ENCODE peak calls at places on chromosomes 1 and 21, in seven cellular contexts. E is GM10248, Y is astrocyte, U is heart left ventricle, S is cardiac fibroblast, L is cardiac muscle cell, C is neural crest cell. J is an unnamed sample.

GRCh38 chr21:45528981-45529784 is 13.1 kb downstream of the SLC19A1 start:
- DNase-seq in E (no peak), Y (no peak), U (no peak), S (no peak), L (no peak), C (no peak), J (peak)

GRCh38 chr1:18719786-18720436 is 89.3 kb downstream of the PAX7 start:
- DNase-seq in E (no peak), Y (no peak), U (no peak), S (no peak), L (no peak), C (no peak), J (no peak)

GRCh38 chr1:198153103-198153502 is 3.7 kb upstream of the NEK7 start:
- DNase-seq in E (no peak), Y (peak), U (peak), S (peak), L (peak), C (no peak), J (no peak)

GRCh38 chr1:169680377-169681019 is 30.9 kb downstream of the SELL start:
- DNase-seq in E (peak), Y (no peak), U (no peak), S (no peak), L (no peak), C (no peak), J (no peak)

GRCh38 chr1:103108525-103109150 is 316 bp upstream of the COL11A1 start:
- DNase-seq in E (no peak), Y (peak), U (peak), S (no peak), L (peak), C (peak), J (no peak)

GRCh38 chr1:111471012-111471411 is 2.8 kb upstream of the C1orf162 start:
- DNase-seq in E (no peak), Y (no peak), U (peak), S (no peak), L (no peak), C (no peak), J (peak)

GRCh38 chr1:202088216-202088615 is 34.5 kb upstream of the GPR37L1 start:
- DNase-seq in E (no peak), Y (no peak), U (no peak), S (no peak), L (no peak), C (no peak), J (no peak)

GRCh38 chr21:44517175-44517899 is 22.7 kb downstream of the KRTAP10-1 start:
- DNase-seq in E (no peak), Y (no peak), U (no peak), S (peak), L (no peak), C (no peak), J (no peak)

GRCh38 chr1:165903672-165904071 is 76.3 kb downstream of the UCK2 start:
- DNase-seq in E (no peak), Y (peak), U (no peak), S (peak), L (peak), C (no peak), J (no peak)

GRCh38 chr1:187474266-187474665 is 645.5 kb downstream of the PLA2G4A start:
- DNase-seq in E (no peak), Y (peak), U (no peak), S (peak), L (peak), C (no peak), J (no peak)

GRCh38 chr1:235075121-235075954 is 53.3 kb downstream of the TOMM20 start:
- DNase-seq in E (peak), Y (peak), U (peak), S (peak), L (peak), C (no peak), J (peak)

GRCh38 chr1:59686170-59686569 is 128.6 kb upstream of the HOOK1 start:
- DNase-seq in E (no peak), Y (no peak), U (no peak), S (no peak), L (no peak), C (no peak), J (no peak)

GRCh38 chr1:154568165-154568815 is 712 bp downstream of the CHRNB2 start:
- DNase-seq in E (no peak), Y (no peak), U (no peak), S (no peak), L (no peak), C (no peak), J (no peak)

GRCh38 chr1:197614916-197615692 is 160.2 kb downstream of the DENND1B start:
- DNase-seq in E (no peak), Y (peak), U (no peak), S (peak), L (peak), C (peak), J (no peak)

GRCh38 chr1:206926286-206926685 is 4.5 kb upstream of the FCMR start:
- DNase-seq in E (no peak), Y (no peak), U (no peak), S (no peak), L (no peak), C (no peak), J (no peak)

GRCh38 chr21:27225142-27225541 is 258.3 kb upstream of the ADAMTS5 start:
- DNase-seq in E (no peak), Y (no peak), U (no peak), S (peak), L (no peak), C (no peak), J (no peak)

GRCh38 chr1:70922196-70922595 is 125.4 kb downstream of the PTGER3 start:
- DNase-seq in E (no peak), Y (no peak), U (no peak), S (no peak), L (no peak), C (no peak), J (no peak)

GRCh38 chr1:170285027-170285426 is 139.3 kb downstream of the NTMT2 start:
- DNase-seq in E (no peak), Y (no peak), U (no peak), S (no peak), L (no peak), C (no peak), J (no peak)

GRCh38 chr1:232891116-232891515 is 59.3 kb upstream of the NTPCR start:
- DNase-seq in E (no peak), Y (peak), U (no peak), S (peak), L (peak), C (no peak), J (no peak)

GRCh38 chr1:156140879-156141707 is 12.3 kb upstream of the SEMA4A start:
- DNase-seq in E (no peak), Y (no peak), U (no peak), S (no peak), L (no peak), C (peak), J (no peak)

GRCh38 chr1:58660105-58660504 is 39.8 kb downstream of the MYSM1 start:
- DNase-seq in E (no peak), Y (no peak), U (no peak), S (no peak), L (no peak), C (no peak), J (no peak)

GRCh38 chr1:203672354-203672753 is 45.7 kb downstream of the ATP2B4 start:
- DNase-seq in E (no peak), Y (peak), U (peak), S (no peak), L (peak), C (peak), J (peak)

GRCh38 chr1:203675596-203676347 is 49.1 kb downstream of the ATP2B4 start:
- DNase-seq in E (no peak), Y (no peak), U (no peak), S (no peak), L (no peak), C (no peak), J (no peak)

GRCh38 chr1:203676455-203676854 is 49.8 kb downstream of the ATP2B4 start:
- DNase-seq in E (no peak), Y (no peak), U (no peak), S (no peak), L (no peak), C (no peak), J (no peak)

GRCh38 chr1:203671808-203672207 is 45.2 kb downstream of the ATP2B4 start:
- DNase-seq in E (no peak), Y (no peak), U (no peak), S (no peak), L (no peak), C (no peak), J (no peak)

GRCh38 chr1:203673550-203674411 is 47.1 kb downstream of the ATP2B4 start:
- DNase-seq in E (peak), Y (peak), U (peak), S (peak), L (peak), C (peak), J (peak)
- TF ChIP-seq CTCF in E (peak), Y (peak), U (peak), S (peak), L (no peak), C (peak), J (peak)

DNA sequence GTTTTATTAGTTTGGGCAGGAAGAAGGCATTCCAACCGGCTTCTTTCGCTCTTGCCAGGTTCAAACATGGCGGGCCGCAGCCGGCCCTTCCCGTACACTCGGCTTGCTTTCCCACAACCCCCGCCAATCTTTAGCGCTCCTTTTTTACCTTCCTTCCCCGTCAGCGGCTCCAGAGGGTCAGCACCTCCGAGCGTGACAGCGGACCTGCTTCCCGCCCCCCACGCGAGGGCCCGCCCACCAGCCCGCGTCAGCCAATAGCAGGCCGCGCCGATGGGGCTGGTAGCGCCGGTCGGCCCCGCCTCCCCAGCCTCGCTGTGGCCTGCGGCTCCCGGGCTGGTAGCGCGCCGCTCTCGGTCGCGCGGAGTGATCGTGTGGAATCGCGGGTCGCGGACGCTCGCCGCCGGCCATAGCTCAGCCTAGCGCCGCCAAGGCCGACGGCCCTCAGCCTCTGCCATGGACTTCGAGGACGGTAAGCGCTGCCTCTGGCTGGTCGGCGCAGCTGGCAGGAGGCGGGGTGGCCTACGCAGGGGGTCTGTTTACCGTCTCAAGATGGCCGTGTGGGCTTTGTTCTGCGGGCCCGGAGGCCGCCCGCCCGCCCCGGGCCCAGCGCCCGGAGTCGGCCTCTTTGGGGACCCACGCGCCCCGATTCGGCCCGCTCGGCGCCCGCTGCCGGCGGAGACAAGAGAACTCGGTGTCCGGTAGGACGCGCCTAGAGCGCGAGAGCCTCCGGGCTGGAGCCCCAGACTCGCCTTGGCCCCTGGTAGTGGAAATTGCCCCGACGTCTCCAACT is at the start of gene ZNF326:
- DNase-seq in E (peak), Y (peak), U (peak), S (peak), L (peak), C (peak), J (peak)
- TF ChIP-seq CTCF in E (peak), Y (no peak), U (peak), S (no peak), L (no peak), C (no peak), J (no peak)

DNA sequence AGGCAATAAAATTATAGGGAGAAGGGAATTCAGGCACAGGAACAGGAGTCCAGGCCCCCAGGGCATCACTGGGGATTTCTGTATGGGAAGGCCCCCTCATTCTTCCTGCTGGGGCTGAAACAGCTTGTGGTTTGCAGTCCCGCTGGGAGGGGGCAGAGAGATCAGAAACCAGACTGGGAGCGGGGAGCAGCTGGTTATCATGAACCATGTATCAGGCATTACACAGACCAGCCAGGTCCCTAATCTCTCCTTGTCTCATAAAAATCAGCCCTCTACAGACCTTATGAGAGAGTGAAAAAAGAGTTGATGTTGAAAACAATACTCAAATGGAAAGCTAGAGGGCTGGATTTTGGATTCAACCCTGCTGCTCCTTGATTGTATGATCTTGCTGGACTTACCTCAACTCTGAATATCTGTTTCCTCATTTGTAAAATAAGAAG is 93.4 kb upstream of the F3 start:
- DNase-seq in E (no peak), Y (no peak), U (no peak), S (peak), L (no peak), C (no peak), J (no peak)
- TF ChIP-seq CTCF in E (no peak), Y (no peak), U (no peak), S (peak), L (no peak), C (no peak), J (no peak)

DNA sequence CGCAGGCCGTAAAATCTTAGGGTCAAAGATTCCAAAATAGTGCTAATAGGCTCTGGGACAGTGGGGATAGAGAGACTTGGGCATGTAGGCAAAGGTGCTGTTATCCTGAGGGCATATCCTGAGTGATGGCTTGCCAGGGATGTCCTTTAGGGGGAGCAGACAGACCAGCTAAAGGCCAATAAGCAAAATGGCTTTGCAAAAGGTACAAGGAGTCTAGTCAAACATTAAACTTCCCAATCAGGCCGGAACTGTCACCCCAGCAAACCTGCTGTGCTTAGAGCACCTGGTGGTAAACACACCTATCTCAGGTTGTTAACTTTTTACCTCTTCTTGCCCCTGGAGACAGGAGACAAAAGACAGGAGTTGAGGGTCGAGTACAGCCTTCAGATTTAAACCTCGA is 49.1 kb downstream of the TRABD2B start:
- DNase-seq in E (no peak), Y (no peak), U (no peak), S (no peak), L (peak), C (no peak), J (no peak)
- TF ChIP-seq CTCF in E (no peak), Y (no peak), U (peak), S (no peak), L (peak), C (peak), J (no peak)